ENCODE peak calls at places on chromosomes 11 and 22, in seven cellular contexts. O, M, L, T, B, K and V are unnamed samples.

GRCh38 chr22:47040486-47041145 is 278.2 kb downstream of the TBC1D22A start:
- DNase-seq in O (no peak), M (peak; percentile 32), L (no peak), T (no peak), B (no peak), K (peak; percentile 37), V (no peak)

GRCh38 chr11:6604081-6604626 is 580 bp downstream of the ILK start:
- DNase-seq in O (peak; percentile 66), M (peak; percentile 73), L (peak; percentile 68), T (peak; percentile 54), B (no peak), K (no peak), V (peak; percentile 43)

GRCh38 chr11:126190792-126191191 is 20.7 kb downstream of the RPUSD4 start:
- DNase-seq in O (no peak), M (no peak), L (no peak), T (no peak), B (no peak), K (no peak), V (no peak)

GRCh38 chr22:48299801-48300200 is 1527.9 kb downstream of the BRD1 start:
- DNase-seq in O (no peak), M (peak; percentile 21), L (no peak), T (no peak), B (no peak), K (no peak), V (no peak)

GRCh38 chr11:25928076-25928475 is 403.9 kb upstream of the ANO3 start:
- DNase-seq in O (no peak), M (no peak), L (no peak), T (no peak), B (no peak), K (no peak), V (no peak)

GRCh38 chr11:1633864-1634263 is 4.3 kb downstream of the KRTAP5-5 start:
- DNase-seq in O (no peak), M (no peak), L (no peak), T (no peak), B (no peak), K (no peak), V (no peak)

GRCh38 chr11:62104816-62105610 is 18.8 kb upstream of the INCENP start:
- DNase-seq in O (no peak), M (no peak), L (no peak), T (peak; percentile 63), B (no peak), K (no peak), V (no peak)

GRCh38 chr22:43217285-43218030 is 30.5 kb upstream of the TTLL12 start:
- DNase-seq in O (no peak), M (peak; percentile 17), L (no peak), T (no peak), B (no peak), K (no peak), V (no peak)

GRCh38 chr22:24474221-24474620 is 20.9 kb upstream of the UPB1 start:
- DNase-seq in O (no peak), M (no peak), L (no peak), T (no peak), B (no peak), K (no peak), V (no peak)

GRCh38 chr22:23302171-23303002 is 122.1 kb downstream of the BCR start:
- DNase-seq in O (no peak), M (peak; percentile 37), L (no peak), T (peak; percentile 18), B (no peak), K (peak; percentile 32), V (no peak)

GRCh38 chr11:45994421-45995341 is 72.2 kb downstream of the LARGE2 start:
- DNase-seq in O (no peak), M (no peak), L (no peak), T (no peak), B (no peak), K (no peak), V (no peak)

GRCh38 chr22:20811171-20811570 is 37.3 kb downstream of the SERPIND1 start:
- DNase-seq in O (no peak), M (no peak), L (no peak), T (no peak), B (no peak), K (no peak), V (no peak)

GRCh38 chr11:76793391-76793811 is 10.2 kb downstream of the TSKU start:
- DNase-seq in O (no peak), M (no peak), L (no peak), T (no peak), B (no peak), K (no peak), V (no peak)

GRCh38 chr11:69241844-69242582 is 51.9 kb upstream of the MYEOV start:
- DNase-seq in O (no peak), M (no peak), L (peak; percentile 12), T (no peak), B (no peak), K (no peak), V (no peak)

GRCh38 chr11:10792385-10793068 is 16.2 kb downstream of the EIF4G2 start:
- DNase-seq in O (peak; percentile 85), M (peak; percentile 96), L (peak; percentile 80), T (peak; percentile 82), B (no peak), K (peak; percentile 95), V (peak; percentile 77)

GRCh38 chr11:15471028-15471708 is 356.4 kb downstream of the INSC start:
- DNase-seq in O (no peak), M (no peak), L (no peak), T (no peak), B (no peak), K (no peak), V (no peak)

GRCh38 chr11:34899633-34900016 is 16.6 kb downstream of the APIP start:
- DNase-seq in O (no peak), M (no peak), L (no peak), T (no peak), B (no peak), K (no peak), V (no peak)

GRCh38 chr22:30474683-30475424 is 3.0 kb upstream of the SEC14L3 start:
- DNase-seq in O (no peak), M (no peak), L (no peak), T (no peak), B (no peak), K (no peak), V (peak; percentile 20)

GRCh38 chr11:26199341-26199740 is 132.6 kb upstream of the ANO3 start:
- DNase-seq in O (no peak), M (no peak), L (no peak), T (no peak), B (no peak), K (no peak), V (no peak)

GRCh38 chr11:27991731-27992130 is 116.2 kb downstream of the KIF18A start:
- DNase-seq in O (no peak), M (no peak), L (no peak), T (no peak), B (no peak), K (no peak), V (no peak)

GRCh38 chr11:57974830-57975229 is 48.9 kb upstream of the OR9Q1 start:
- DNase-seq in O (no peak), M (no peak), L (no peak), T (no peak), B (no peak), K (no peak), V (no peak)

GRCh38 chr11:102762414-102762813 is 18.0 kb downstream of the MMP10 start:
- DNase-seq in O (no peak), M (no peak), L (no peak), T (no peak), B (no peak), K (no peak), V (no peak)

GRCh38 chr11:102760355-102761035 is 19.9 kb downstream of the MMP10 start:
- DNase-seq in O (no peak), M (no peak), L (no peak), T (no peak), B (no peak), K (no peak), V (no peak)

GRCh38 chr11:102757823-102758549 is 22.4 kb downstream of the MMP10 start:
- DNase-seq in O (no peak), M (no peak), L (no peak), T (no peak), B (no peak), K (no peak), V (no peak)

GRCh38 chr11:102763440-102763839 is 17.0 kb downstream of the MMP10 start:
- DNase-seq in O (no peak), M (no peak), L (no peak), T (no peak), B (no peak), K (no peak), V (no peak)

GRCh38 chr11:102761646-102762238 is 18.7 kb downstream of the MMP10 start:
- DNase-seq in O (no peak), M (no peak), L (no peak), T (no peak), B (no peak), K (no peak), V (no peak)
- H3K27ac ChIP-seq in O (no peak overlapping the region), M (no peak overlapping the region), L (no peak overlapping the region), T (no peak overlapping the region), B (no peak overlapping the region), K (no peak overlapping the region), V (no peak overlapping the region)

DNA sequence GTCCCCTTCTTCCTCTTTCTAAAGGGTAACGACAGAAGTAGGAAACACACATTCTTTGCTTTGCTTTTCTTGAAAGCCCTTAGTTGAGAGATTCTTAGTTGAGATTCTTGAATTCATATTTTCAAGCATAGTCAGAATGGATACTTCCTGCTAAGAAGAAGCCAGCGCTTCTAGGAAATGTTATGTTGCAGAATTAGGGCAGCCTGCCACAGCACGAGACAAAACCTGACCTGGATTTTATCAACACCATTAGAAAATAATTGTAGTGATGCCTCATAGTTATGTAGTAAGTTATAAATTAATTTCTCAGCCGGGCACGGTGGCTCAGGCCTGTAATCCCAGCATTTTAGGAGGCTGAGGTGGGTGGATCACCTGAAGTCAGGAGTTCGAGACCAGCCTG is 37.9 kb upstream of the NUP160 start:
- DNase-seq in O (no peak), M (no peak), L (peak; percentile 51), T (peak; percentile 29), B (no peak), K (no peak), V (no peak)
- H3K4me1 ChIP-seq in O (peaks cover 9% of the 10 kb centered on the region), M (no peaks in the 10 kb centered on the region), L (no peaks in the 10 kb centered on the region), T (peaks cover under 1% of the 10 kb centered on the region), B (peaks cover 4% of the 10 kb centered on the region), K (peaks cover 28% of the 10 kb centered on the region), V (peaks cover 40% of the 10 kb centered on the region)

GRCh38 chr22:50523806-50524663 is 1.4 kb downstream of the SCO2 start:
- DNase-seq in O (no peak), M (peak; percentile 68), L (no peak), T (no peak), B (no peak), K (no peak), V (no peak)
- H3K27ac ChIP-seq in O (peak overlapping the region; percentile 96), M (no peak overlapping the region), L (no peak overlapping the region), T (no peak overlapping the region), B (peak overlapping the region; percentile 82), K (no peak overlapping the region), V (no peak overlapping the region)

GRCh38 chr11:67448220-67448609 is 4.3 kb downstream of the GPR152 start:
- DNase-seq in O (no peak), M (no peak), L (no peak), T (no peak), B (no peak), K (no peak), V (no peak)

GRCh38 chr11:67442504-67443398 is 525 bp downstream of the CORO1B start:
- DNase-seq in O (no peak), M (peak; percentile 60), L (no peak), T (no peak), B (no peak), K (no peak), V (no peak)

GRCh38 chr11:67441731-67442401 is 1.4 kb downstream of the CORO1B start:
- DNase-seq in O (no peak), M (peak; percentile 73), L (no peak), T (no peak), B (no peak), K (no peak), V (no peak)

GRCh38 chr11:67449116-67449844 is 3.2 kb downstream of the GPR152 start:
- DNase-seq in O (no peak), M (peak; percentile 16), L (no peak), T (no peak), B (no peak), K (no peak), V (no peak)

GRCh38 chr11:67445515-67445914 is 2.2 kb upstream of the CORO1B start:
- DNase-seq in O (no peak), M (no peak), L (no peak), T (no peak), B (no peak), K (no peak), V (no peak)
- H3K4me1 ChIP-seq in O (peaks cover 50% of the 10 kb centered on the region), M (no peaks in the 10 kb centered on the region), L (peaks cover 36% of the 10 kb centered on the region), T (peaks cover 4% of the 10 kb centered on the region), B (peaks cover 18% of the 10 kb centered on the region), K (peaks cover 39% of the 10 kb centered on the region), V (peaks cover 82% of the 10 kb centered on the region)